ENCODE peak calls at places on chromosomes 2 and 18, in five cellular contexts. Q is astrocyte, F is H1, K is keratinocyte, U is MM.1S. O is an unnamed sample.

GRCh38 chr2:139684286-139684860 is 904.2 kb upstream of the NXPH2 start:
- DNase-seq in Q (no peak), F (no peak), K (no peak), U (no peak), O (no peak)

GRCh38 chr18:67510831-67511230 is 5.7 kb downstream of the DSEL start:
- DNase-seq in Q (no peak), F (no peak), K (no peak), U (no peak), O (no peak)

GRCh38 chr18:25941556-25941955 is 148.9 kb downstream of the SS18 start:
- DNase-seq in Q (no peak), F (no peak), K (no peak), U (no peak), O (no peak)

GRCh38 chr2:17791121-17791902 is 24.9 kb upstream of the MSGN1 start:
- DNase-seq in Q (peak; percentile 80), F (no peak), K (no peak), U (no peak), O (no peak)

GRCh38 chr2:81445176-81445575 is 1140.6 kb upstream of the LRRTM1 start:
- DNase-seq in Q (no peak), F (no peak), K (no peak), U (no peak), O (no peak)

GRCh38 chr2:150750726-150751125 is 263.3 kb upstream of the RND3 start:
- DNase-seq in Q (no peak), F (no peak), K (no peak), U (no peak), O (no peak)

GRCh38 chr2:86821306-86821705 is 30.6 kb upstream of the CD8A start:
- DNase-seq in Q (no peak), F (no peak), K (no peak), U (no peak), O (no peak)

GRCh38 chr2:17616405-17616804 is 75.9 kb downstream of the VSNL1 start:
- DNase-seq in Q (no peak), F (no peak), K (no peak), U (no peak), O (no peak)

GRCh38 chr2:25514043-25514627 is 159.2 kb downstream of the DTNB start:
- DNase-seq in Q (no peak), F (no peak), K (no peak), U (peak; percentile 51), O (no peak)

GRCh38 chr2:121256720-121257475 is 28.1 kb downstream of the TFCP2L1 start:
- DNase-seq in Q (no peak), F (no peak), K (no peak), U (no peak), O (no peak)

GRCh38 chr2:67945976-67946375 is 116.8 kb downstream of the C1D start:
- DNase-seq in Q (no peak), F (no peak), K (no peak), U (no peak), O (no peak)

GRCh38 chr2:151922845-151923666 is 94.8 kb upstream of the ARL5A start:
- DNase-seq in Q (no peak), F (no peak), K (no peak), U (no peak), O (no peak)

GRCh38 chr2:203873461-203873860 is 5.9 kb downstream of the CTLA4 start:
- DNase-seq in Q (no peak), F (no peak), K (no peak), U (peak; percentile 51), O (no peak)

GRCh38 chr2:117137371-117137770 is 677.1 kb upstream of the DDX18 start:
- DNase-seq in Q (no peak), F (no peak), K (no peak), U (no peak), O (no peak)

GRCh38 chr2:74413001-74413698 is 8.3 kb downstream of the C2orf81 start:
- DNase-seq in Q (no peak), F (no peak), K (no peak), U (no peak), O (no peak)

GRCh38 chr2:43092520-43093179 is 133.8 kb downstream of the ZFP36L2 start:
- DNase-seq in Q (no peak), F (no peak), K (no peak), U (no peak), O (no peak)

GRCh38 chr2:64779117-64779690 is 125.5 kb upstream of the SERTAD2 start:
- DNase-seq in Q (peak; percentile 98), F (no peak), K (no peak), U (no peak), O (no peak)

GRCh38 chr18:45050712-45051639 is 370.3 kb downstream of the SETBP1 start:
- DNase-seq in Q (peak; percentile 94), F (no peak), K (no peak), U (no peak), O (no peak)

GRCh38 chr2:9174771-9175441 is 31.7 kb upstream of the ASAP2 start:
- DNase-seq in Q (peak; percentile 92), F (no peak), K (no peak), U (no peak), O (no peak)

GRCh38 chr2:132538331-132538855 is 121.8 kb downstream of the GPR39 start:
- DNase-seq in Q (no peak), F (peak; percentile 3), K (no peak), U (no peak), O (peak; percentile 22)

DNA sequence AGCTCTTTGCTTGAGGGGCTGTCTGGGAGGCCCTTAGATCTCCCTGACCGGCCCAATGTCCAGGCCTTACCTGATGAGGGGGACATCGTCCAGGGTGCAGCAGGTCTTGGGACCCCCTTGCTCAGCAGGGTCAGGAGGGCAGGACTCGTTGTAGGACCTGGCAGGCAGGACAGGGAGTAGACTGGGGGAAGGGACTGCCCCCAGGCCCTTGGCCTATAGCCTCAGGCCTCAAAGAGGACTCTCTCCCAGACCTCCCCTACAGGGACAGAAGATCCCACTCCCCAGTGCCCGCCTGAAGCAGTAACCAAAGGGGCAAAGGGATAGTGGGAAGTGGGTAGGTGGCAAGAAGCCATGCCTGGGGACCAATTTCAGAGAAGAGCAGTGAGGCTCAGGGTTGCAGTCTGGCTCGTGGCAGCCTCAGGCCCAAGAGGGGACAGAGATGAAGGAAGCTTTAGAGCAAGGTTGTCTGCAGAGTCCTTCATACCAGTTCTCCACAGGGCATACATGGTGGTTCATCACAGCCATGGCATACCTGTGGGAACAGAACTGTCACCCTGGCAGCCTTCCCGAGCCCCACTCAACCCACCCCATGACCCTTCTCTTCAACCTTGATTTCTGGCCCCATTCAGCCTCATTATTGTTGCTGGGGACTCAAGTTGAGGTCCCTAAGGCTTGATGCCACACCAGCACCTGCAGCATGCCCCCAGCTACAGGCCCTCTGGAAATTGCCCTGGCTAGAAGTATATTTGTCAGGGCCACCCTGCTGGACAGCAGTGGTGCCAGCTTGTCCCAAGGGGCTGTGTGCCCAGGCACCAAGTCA is 1.3 kb downstream of the TMEM150A start:
- DNase-seq in Q (no peak), F (no peak), K (no peak), U (no peak), O (no peak)
- H3K4me3 ChIP-seq in Q (peak overlapping the region; percentile 92), F (peak overlapping the region; percentile 62), K (no peak overlapping the region), U (peak overlapping the region; percentile 82), O (peak overlapping the region; percentile 89)

GRCh38 chr18:57430166-57430958 is 4.8 kb upstream of the ONECUT2 start:
- DNase-seq in Q (no peak), F (peak; percentile 73), K (no peak), U (no peak), O (peak; percentile 73)

GRCh38 chr18:57431512-57432080 is 3.6 kb upstream of the ONECUT2 start:
- DNase-seq in Q (no peak), F (no peak), K (no peak), U (no peak), O (no peak)

GRCh38 chr18:57430983-57431382 is 4.2 kb upstream of the ONECUT2 start:
- DNase-seq in Q (no peak), F (no peak), K (no peak), U (no peak), O (peak; percentile 49)

GRCh38 chr18:57428221-57429150 is 6.7 kb upstream of the ONECUT2 start:
- DNase-seq in Q (no peak), F (peak; percentile 70), K (no peak), U (no peak), O (peak; percentile 68)

GRCh38 chr18:57429607-57430165 is 5.5 kb upstream of the ONECUT2 start:
- DNase-seq in Q (no peak), F (no peak), K (no peak), U (peak; percentile 29), O (peak; percentile 83)
- TF ChIP-seq EZH2 in Q (no peak), F (no peak), K (peak; percentile 26), U (no peak), O (no peak)

GRCh38 chr2:31058096-31058843 is 80.0 kb downstream of the GALNT14 start:
- DNase-seq in Q (no peak), F (peak; percentile 35), K (no peak), U (no peak), O (no peak)
- H3K4me3 ChIP-seq in Q (no peak overlapping the region), F (no peak overlapping the region), K (no peak overlapping the region), U (no peak overlapping the region), O (no peak overlapping the region)

GRCh38 chr2:241558532-241559488 is at the start of gene BOK:
- DNase-seq in Q (peak; percentile 74), F (peak; percentile 88), K (no peak), U (no peak), O (peak; percentile 81)
- TF ChIP-seq EZH2 in Q (no peak), F (no peak), K (no peak), U (no peak), O (peak; percentile 72)